ENCODE peak calls at places on chromosomes 11 and 22, in four cellular contexts. I is pancreas, G is tibial artery, N is OCI-LY7. Q is an unnamed sample.

GRCh38 chr11:123061403-123062157 is at the start of gene HSPA8:
- DNase-seq in I (peak; percentile 58), G (peak; percentile 81), N (peak; percentile 59), Q (peak; percentile 85)

GRCh38 chr22:17102297-17102667 is 17.5 kb downstream of the IL17RA start:
- DNase-seq in G (no peak), N (no peak), I (no peak), Q (no peak)

GRCh38 chr11:37988031-37988430 is 1390.0 kb upstream of the RAG2 start:
- DNase-seq in N (no peak), G (no peak), I (no peak), Q (no peak)

GRCh38 chr11:69123593-69124545 is 31.9 kb upstream of the SMIM38 start:
- DNase-seq in G (no peak), I (no peak), N (no peak), Q (peak; percentile 37)

GRCh38 chr11:92386577-92386976 is 162.0 kb downstream of the FAT3 start:
- DNase-seq in I (no peak), G (no peak), N (no peak), Q (no peak)

GRCh38 chr11:6677018-6677417 is 6.1 kb downstream of the MRPL17 start:
- DNase-seq in N (no peak), G (no peak), I (no peak), Q (no peak)

GRCh38 chr11:1208361-1209261 is 14.3 kb upstream of the MUC5B start:
- DNase-seq in G (no peak), N (no peak), I (peak; percentile 1), Q (peak; percentile 42)

GRCh38 chr11:18416459-18416858 is 4.3 kb downstream of the LDHC start:
- DNase-seq in G (no peak), I (no peak), N (no peak), Q (no peak)

GRCh38 chr11:44208976-44209603 is 100.8 kb downstream of the ALX4 start:
- DNase-seq in I (no peak), G (no peak), N (no peak), Q (no peak)

GRCh38 chr11:57426439-57426753 is 525 bp downstream of the SLC43A3 start:
- DNase-seq in I (peak; percentile 7), G (no peak), N (peak; percentile 28), Q (no peak)

GRCh38 chr11:2555891-2556290 is 111.1 kb downstream of the KCNQ1 start:
- DNase-seq in N (no peak), G (no peak), I (no peak), Q (no peak)
- TF ChIP-seq CTCF in N (no peak), G (no peak), I (no peak), Q (no peak)

DNA sequence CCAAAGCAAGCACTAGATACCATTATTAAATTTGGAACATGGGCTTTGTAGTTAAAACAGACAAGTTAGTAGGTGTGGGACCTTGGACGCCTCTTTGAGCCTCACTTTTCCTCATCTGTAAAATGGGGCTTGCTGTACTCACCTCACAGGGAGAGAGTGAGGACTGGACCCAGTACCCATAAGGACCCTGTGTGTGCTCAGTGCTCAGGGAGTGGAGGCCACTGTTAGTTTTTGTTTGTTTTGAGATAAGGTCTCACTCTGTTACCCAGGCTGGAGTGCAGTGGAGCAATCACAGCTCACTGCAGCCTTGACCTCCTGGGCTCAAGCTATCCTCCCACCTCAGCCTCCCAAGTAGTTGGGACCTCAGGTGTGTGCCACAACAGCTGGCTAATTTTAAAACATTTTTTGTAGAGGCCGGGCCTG is 8.9 kb downstream of the RAPSN start:
- DNase-seq in N (no peak), G (no peak), I (no peak), Q (no peak)
- H3K4me3 ChIP-seq in N (no peak overlapping the region), G (no peak overlapping the region), I (no peak overlapping the region), Q (no peak overlapping the region)

GRCh38 chr11:64854157-64854533 is 9.7 kb upstream of the CDC42BPG start:
- DNase-seq in I (no peak), G (no peak), N (no peak), Q (no peak)
- H3K36me3 ChIP-seq in I (no peaks in the 10 kb centered on the region), G (peaks cover 40% of the 10 kb centered on the region), N (peaks cover 62% of the 10 kb centered on the region), Q (peaks cover 38% of the 10 kb centered on the region)

GRCh38 chr22:27405672-27406388 is 395.7 kb downstream of the MN1 start:
- DNase-seq in N (peak; percentile 46), I (peak; percentile 58), G (peak; percentile 49), Q (peak; percentile 60)
- TF ChIP-seq CTCF in N (peak; percentile 86), I (peak; percentile 71), G (peak; percentile 79), Q (peak; percentile 69)

DNA sequence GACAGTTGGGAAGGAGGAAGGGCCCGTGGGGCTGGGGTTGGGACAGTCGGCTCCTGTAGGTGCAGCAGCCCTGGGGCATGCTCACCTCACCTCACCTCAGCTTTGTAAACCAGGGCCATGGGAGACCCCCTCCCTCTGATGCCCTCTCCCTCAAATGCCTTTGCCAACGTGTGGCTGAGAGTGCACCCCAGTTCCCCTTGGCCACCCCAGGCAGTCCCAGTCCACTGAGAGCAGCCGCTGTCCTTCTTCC is 4.2 kb upstream of the NEAT1 start:
- DNase-seq in G (no peak), I (no peak), N (no peak), Q (no peak)
- H3K4me3 ChIP-seq in G (peak overlapping the region; percentile 97), I (no peak overlapping the region), N (peak overlapping the region; percentile 73), Q (peak overlapping the region; percentile 91)

GRCh38 chr22:50523458-50523805 is 2.0 kb downstream of the SCO2 start:
- DNase-seq in I (no peak), G (no peak), N (no peak), Q (no peak)

GRCh38 chr22:50522208-50522805 is 3.1 kb downstream of the SCO2 start:
- DNase-seq in I (no peak), N (no peak), G (no peak), Q (no peak)

GRCh38 chr22:50523806-50524663 is 1.4 kb downstream of the SCO2 start:
- DNase-seq in G (no peak), I (no peak), N (no peak), Q (no peak)

GRCh38 chr22:50521710-50522109 is 3.7 kb downstream of the SCO2 start:
- DNase-seq in N (no peak), G (no peak), I (no peak), Q (no peak)

DNA sequence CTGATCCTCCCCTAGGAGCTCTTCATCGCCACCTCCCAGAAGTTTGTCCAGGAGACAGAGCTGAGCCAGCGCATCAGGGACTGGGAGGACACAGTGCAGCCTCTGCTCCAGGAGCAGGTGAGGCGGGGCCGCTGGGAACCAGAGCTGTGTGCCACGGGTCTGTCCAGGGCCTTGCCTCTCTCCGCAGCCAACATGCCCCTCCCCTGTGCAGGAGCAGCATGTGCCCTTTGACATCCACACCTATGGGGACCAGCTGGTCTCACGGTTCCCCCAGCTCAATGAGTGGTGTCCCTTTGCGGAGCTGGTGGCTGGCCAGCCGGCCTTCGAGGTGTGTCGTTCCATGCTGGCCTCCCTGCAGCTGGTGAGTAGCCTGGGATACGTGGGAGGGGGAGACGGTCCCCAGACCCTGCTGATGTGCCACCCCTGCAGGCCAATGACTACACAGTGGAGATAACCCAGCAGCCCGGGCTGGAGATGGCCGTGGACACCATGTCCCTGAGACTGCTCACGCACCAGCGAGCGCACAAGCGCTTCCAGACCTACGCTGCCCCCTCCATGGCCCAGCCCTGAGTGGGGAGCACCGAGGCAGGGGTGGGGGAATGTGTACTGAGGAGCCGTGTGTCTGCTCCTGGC is 2.5 kb downstream of the SCO2 start:
- DNase-seq in I (no peak), N (no peak), G (no peak), Q (no peak)
- H3K36me3 ChIP-seq in I (peaks cover 19% of the 10 kb centered on the region), N (peaks cover 72% of the 10 kb centered on the region), G (peaks cover 47% of the 10 kb centered on the region), Q (peaks cover 62% of the 10 kb centered on the region)

GRCh38 chr22:35140879-35141745 is 75.2 kb downstream of the ISX start:
- DNase-seq in G (no peak), I (no peak), N (no peak), Q (no peak)
- TF ChIP-seq CTCF in G (no peak), I (no peak), N (peak; percentile 34), Q (no peak)

GRCh38 chr11:74694536-74694935 is 36.7 kb downstream of the CHRDL2 start:
- DNase-seq in N (no peak), G (no peak), I (no peak), Q (no peak)

GRCh38 chr11:74697722-74698121 is 33.5 kb downstream of the CHRDL2 start:
- DNase-seq in N (no peak), I (no peak), G (no peak), Q (no peak)

GRCh38 chr11:74696488-74696887 is 34.7 kb downstream of the CHRDL2 start:
- DNase-seq in I (no peak), N (no peak), G (no peak), Q (no peak)

GRCh38 chr11:74695705-74696280 is 35.4 kb downstream of the CHRDL2 start:
- DNase-seq in N (no peak), G (no peak), I (no peak), Q (no peak)

DNA sequence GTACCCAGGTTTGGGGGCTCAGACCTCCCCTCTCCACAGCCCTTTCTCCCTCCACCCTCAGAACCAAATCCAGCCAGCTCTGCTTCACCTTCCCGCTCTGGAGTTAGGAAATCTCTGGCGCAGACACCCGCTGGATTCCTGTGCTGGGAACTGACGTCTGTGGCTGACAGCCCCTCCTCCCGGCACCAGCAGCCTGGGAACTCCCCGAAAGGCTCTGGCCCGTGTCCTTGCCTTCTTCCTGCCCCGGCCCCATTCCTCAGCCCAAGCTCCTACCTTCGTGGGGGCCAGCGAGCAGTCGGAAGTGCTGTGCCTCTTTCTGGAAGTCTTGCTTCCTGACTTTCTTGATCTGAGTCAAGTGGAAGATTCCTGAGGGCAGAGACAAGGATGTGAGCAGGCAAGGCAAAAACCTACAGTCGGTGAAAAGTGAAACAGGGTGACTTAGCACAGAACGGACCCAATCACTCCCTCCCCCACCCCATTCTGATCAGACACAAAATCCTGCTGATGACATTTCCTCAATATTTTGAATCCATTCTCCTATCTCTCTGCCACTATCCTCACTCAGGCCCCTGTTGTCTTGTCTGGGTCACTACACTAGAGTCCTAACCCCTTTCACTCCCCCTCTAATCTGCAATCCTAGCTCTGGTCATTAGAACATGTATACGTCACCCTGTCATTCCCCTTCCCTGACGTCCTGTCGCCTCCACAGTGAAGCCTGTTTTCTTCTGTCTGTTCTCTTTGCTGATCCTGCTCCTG is 34.1 kb downstream of the CHRDL2 start:
- DNase-seq in I (peak; percentile 87), N (no peak), G (peak; percentile 80), Q (peak; percentile 82)
- H3K4me3 ChIP-seq in I (no peak overlapping the region), N (no peak overlapping the region), G (peak overlapping the region; percentile 26), Q (peak overlapping the region; percentile 28)